ENCODE peak calls at places on chromosomes 2 and 18, in four cellular contexts. U is WTC11, F is A549, M is endothelial cell of umbilical vein. D is an unnamed sample.

GRCh38 chr2:111116843-111117665 is 3.7 kb upstream of the BCL2L11 start:
- DNase-seq in M (peak; percentile 69), U (peak; percentile 84), F (peak; percentile 86), D (peak; percentile 85)

GRCh38 chr18:43893001-43893637 is 615.8 kb upstream of the SYT4 start:
- DNase-seq in M (peak; percentile 91), F (no peak), U (no peak), D (no peak)

GRCh38 chr18:1463981-1464380 is 559.3 kb downstream of the ADCYAP1 start:
- DNase-seq in U (no peak), F (no peak), M (no peak), D (no peak)

GRCh38 chr2:4140284-4140962 is 437.0 kb downstream of the DCDC2C start:
- DNase-seq in U (no peak), M (no peak), F (no peak), D (no peak)

GRCh38 chr2:8595821-8596600 is 85.8 kb upstream of the ID2 start:
- DNase-seq in F (no peak), M (no peak), U (no peak), D (no peak)

GRCh38 chr18:61764381-61764780 is 128.4 kb downstream of the RNF152 start:
- DNase-seq in U (no peak), F (no peak), M (no peak), D (peak; percentile 4)

GRCh38 chr2:27720004-27720551 is 51.4 kb upstream of the MRPL33 start:
- DNase-seq in M (peak; percentile 88), F (peak; percentile 97), U (no peak), D (peak; percentile 81)

GRCh38 chr18:23635283-23636040 is 27.2 kb downstream of the ANKRD29 start:
- DNase-seq in U (peak; percentile 27), M (no peak), F (no peak), D (peak; percentile 49)

GRCh38 chr2:82478641-82479040 is 1980.4 kb downstream of the SUCLG1 start:
- DNase-seq in U (no peak), F (no peak), M (no peak), D (peak; percentile 7)

GRCh38 chr18:14937271-14937670 is 189.3 kb downstream of the ANKRD30B start:
- DNase-seq in U (no peak), M (no peak), F (no peak), D (no peak)

GRCh38 chr2:26462100-26462499 is 15.8 kb downstream of the OTOF start:
- DNase-seq in M (no peak), F (no peak), U (no peak), D (no peak)

GRCh38 chr2:190571666-190572065 is 37.1 kb upstream of the NEMP2 start:
- DNase-seq in F (no peak), M (no peak), U (no peak), D (peak; percentile 25)

GRCh38 chr2:168519534-168520308 is 63.6 kb downstream of the CERS6 start:
- DNase-seq in M (peak; percentile 5), F (no peak), U (no peak), D (no peak)

GRCh38 chr2:188475945-188476344 is 184.3 kb downstream of the GULP1 start:
- DNase-seq in M (no peak), U (no peak), F (peak; percentile 25), D (no peak)

GRCh38 chr2:233203060-233203459 is 48.4 kb upstream of the ATG16L1 start:
- DNase-seq in M (no peak), U (no peak), F (no peak), D (no peak)

GRCh38 chr18:74501386-74501785 is 5.2 kb downstream of the CNDP2 start:
- DNase-seq in F (no peak), U (no peak), M (no peak), D (no peak)

GRCh38 chr2:38037757-38038615 is 38.0 kb downstream of the CYP1B1 start:
- DNase-seq in M (no peak), F (no peak), U (peak; percentile 54), D (peak; percentile 69)

GRCh38 chr18:67318651-67319050 is 197.9 kb downstream of the DSEL start:
- DNase-seq in F (no peak), M (no peak), U (no peak), D (no peak)

GRCh38 chr2:35462226-35462983 is 893.2 kb upstream of the CRIM1 start:
- DNase-seq in F (no peak), M (no peak), U (no peak), D (no peak)

GRCh38 chr2:162025121-162025911 is 48.7 kb downstream of the DPP4 start:
- DNase-seq in M (no peak), F (no peak), U (no peak), D (no peak)

GRCh38 chr18:25223899-25224607 is 127.9 kb downstream of the ZNF521 start:
- DNase-seq in U (no peak), M (no peak), F (no peak), D (no peak)

GRCh38 chr2:239544846-239545465 is 144.1 kb upstream of the HDAC4 start:
- DNase-seq in F (no peak), M (no peak), U (no peak), D (peak; percentile 42)

GRCh38 chr18:29436459-29436858 is 1259.5 kb upstream of the CDH2 start:
- DNase-seq in F (no peak), U (no peak), M (no peak), D (no peak)
- TF ChIP-seq MAX in F (no peak), U (no peak), M (no peak), D (no peak)

DNA sequence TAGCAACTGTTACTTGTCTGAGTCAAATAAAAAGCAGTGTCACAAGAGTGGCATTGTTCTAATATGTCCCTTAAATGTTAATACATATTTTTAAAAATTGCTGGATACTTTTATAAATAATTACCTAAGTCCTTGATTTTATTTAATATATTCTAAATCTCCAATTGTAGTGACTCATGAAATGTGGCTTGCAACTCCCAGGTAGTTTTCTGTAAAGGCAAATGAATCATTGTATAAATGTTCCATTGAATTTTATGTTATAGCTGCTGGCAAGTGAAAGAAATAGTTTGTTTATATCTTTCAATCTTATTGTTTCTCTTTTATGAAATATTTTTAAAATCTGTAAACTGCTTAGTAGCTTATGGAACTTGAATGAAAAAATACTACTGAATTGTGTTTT is 32.7 kb upstream of the C1GALT1C1L start:
- DNase-seq in U (no peak), M (no peak), F (no peak), D (no peak)
- TF ChIP-seq MAX in U (no peak), M (no peak), F (no peak), D (no peak)

GRCh38 chr18:37476182-37476581 is 89.4 kb downstream of the CELF4 start:
- DNase-seq in U (peak; percentile 68), M (peak; percentile 10), F (peak; percentile 24), D (peak; percentile 49)
- TF ChIP-seq MAX in U (no peak), M (no peak), F (no peak), D (no peak)

GRCh38 chr2:150983498-150983897 is 278.2 kb downstream of the RBM43 start:
- DNase-seq in M (no peak), F (no peak), U (no peak), D (no peak)
- TF ChIP-seq MAX in M (no peak), F (no peak), U (no peak), D (no peak)

DNA sequence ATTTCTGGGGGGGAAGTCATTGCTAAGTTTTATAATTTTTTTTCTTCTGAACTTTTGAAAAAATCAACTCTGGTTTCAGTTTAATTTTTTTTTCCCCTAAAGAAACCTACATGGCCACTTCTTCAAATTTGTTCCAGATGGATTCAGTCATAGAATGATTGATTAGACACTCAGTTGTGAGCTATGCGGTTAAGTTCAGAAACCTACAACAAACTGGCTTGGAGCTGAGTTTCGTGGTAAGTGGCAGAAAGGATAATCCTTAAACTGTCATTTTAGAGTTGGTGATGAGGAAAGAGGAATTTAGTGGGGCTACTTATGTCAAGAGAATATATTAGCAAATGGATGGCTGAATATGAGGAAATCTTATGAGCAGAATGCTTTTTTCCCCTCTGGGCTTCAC is 23.7 kb downstream of the EFEMP1 start:
- DNase-seq in U (no peak), M (no peak), F (no peak), D (no peak)
- TF ChIP-seq MAX in U (no peak), M (no peak), F (no peak), D (no peak)

DNA sequence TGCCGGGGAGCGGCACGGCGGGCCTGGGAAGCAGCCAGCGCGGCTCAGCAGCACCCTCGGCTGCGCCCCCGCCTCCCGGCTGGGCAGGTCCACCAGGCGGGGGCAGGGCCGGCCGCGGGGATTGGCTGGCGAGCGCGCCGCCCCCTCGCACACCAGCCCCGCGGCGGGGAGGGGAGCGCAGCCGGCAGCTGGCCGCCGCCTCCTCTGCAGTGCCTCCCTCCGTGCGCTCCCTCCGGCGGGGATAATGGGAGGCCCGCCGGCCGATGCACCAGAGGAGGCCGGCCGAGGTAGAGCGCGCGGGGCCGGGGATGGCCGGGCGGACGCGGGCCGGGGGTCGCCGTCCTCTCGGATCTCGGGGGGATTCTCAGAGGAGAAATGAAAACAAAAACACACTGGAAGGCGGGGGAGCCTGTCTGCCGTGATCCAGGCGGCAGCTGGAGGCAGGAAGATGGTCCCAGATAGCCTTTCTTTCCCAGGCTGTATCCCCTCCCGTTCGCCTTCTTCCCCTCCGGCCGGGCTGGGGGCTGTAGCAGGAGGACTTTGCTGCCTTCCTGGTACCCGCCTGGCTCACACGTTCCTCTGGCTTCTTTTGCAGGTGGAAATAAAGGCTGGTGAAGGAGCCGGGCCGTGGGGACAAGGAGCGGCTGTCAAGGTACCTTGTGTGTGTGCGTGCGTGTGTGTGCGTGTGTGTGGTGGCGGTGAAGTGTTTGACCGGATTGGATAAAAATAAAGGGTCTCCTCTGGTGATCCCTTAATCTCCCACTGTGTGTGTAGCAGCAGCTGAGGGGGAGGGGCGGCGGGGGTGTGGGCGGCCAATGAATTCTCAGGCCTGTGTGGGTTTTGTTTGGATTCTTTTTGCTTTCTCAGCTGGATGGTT is 18.0 kb downstream of the TET3 start:
- DNase-seq in F (peak; percentile 33), M (peak; percentile 84), U (peak; percentile 84), D (peak; percentile 88)
- TF ChIP-seq MAX in F (no peak), M (no peak), U (no peak), D (no peak)

DNA sequence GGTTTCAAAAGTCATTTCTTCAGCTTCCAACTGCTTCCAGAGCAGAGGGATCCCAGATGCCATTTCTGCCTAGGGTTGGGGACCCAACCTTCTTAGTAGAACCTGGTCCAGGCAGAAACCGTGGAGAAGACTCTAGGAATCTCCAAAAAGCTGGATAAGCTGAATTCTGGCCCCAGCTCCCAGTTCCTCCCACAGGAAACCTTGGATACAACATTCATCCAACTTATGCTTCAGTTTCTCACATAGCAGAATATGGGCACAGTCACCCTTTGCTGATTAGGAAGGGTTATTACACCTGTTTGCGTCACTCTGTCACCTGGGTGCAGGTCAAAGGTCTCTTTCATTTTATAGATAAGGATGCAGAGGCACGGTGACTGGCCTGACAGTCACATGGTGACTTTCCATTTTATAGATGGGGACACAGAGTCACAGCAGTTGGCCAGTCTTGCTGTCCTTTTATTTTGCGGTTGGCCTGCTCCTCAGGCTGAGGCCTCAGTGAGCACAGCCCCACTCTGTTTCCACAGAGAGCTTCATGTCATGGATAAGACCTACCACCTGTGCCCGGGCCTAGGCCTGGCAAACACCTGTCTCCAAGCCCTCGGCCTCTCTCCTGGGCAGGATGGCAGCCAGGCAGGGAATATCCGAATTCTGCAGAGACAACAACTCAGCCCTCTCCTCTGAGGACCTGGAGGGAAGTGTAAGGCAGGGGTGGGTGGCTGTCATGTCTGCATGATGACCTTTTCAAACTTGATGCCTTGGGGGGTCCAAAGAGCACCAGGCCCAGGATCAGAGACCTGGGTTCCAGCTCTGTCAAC is 148.8 kb downstream of the SMAD7 start:
- DNase-seq in M (no peak), F (no peak), U (peak; percentile 2), D (no peak)
- TF ChIP-seq MAX in M (no peak), F (no peak), U (no peak), D (no peak)